ENCODE peak calls at places on chromosomes 5 and 9, in four cellular contexts. X is colonic mucosa, G is activated T-helper 1 cell treated with Interleukin-2 at 50 U/mL for 16 hours, Q is KBM-7. J is an unnamed sample.

GRCh38 chr5:103232393-103232999 is 26.1 kb upstream of the MACIR start:
- DNase-seq in X (no peak), G (no peak), Q (peak), J (no peak)

GRCh38 chr5:85452322-85453025 is 1067.8 kb upstream of the EDIL3 start:
- DNase-seq in X (no peak), G (no peak), Q (no peak), J (no peak)

GRCh38 chr9:93345630-93346239 is 105.8 kb upstream of the FAM120A start:
- DNase-seq in X (no peak), G (no peak), Q (no peak), J (no peak)

GRCh38 chr5:101393795-101394450 is 490.8 kb upstream of the ST8SIA4 start:
- DNase-seq in X (no peak), G (no peak), Q (no peak), J (no peak)

GRCh38 chr9:138072897-138073296 is 195.3 kb downstream of the CACNA1B start:
- DNase-seq in X (no peak), G (no peak), Q (no peak), J (no peak)

GRCh38 chr5:65808818-65809217 is 86.8 kb downstream of the NLN start:
- DNase-seq in X (no peak), G (no peak), Q (no peak), J (no peak)

GRCh38 chr5:33725846-33726245 is 165.9 kb downstream of the ADAMTS12 start:
- DNase-seq in X (no peak), G (no peak), Q (no peak), J (no peak)

GRCh38 chr9:138047469-138048040 is 170.0 kb downstream of the CACNA1B start:
- DNase-seq in X (peak), G (no peak), Q (no peak), J (no peak)

GRCh38 chr5:120017523-120017922 is 388.2 kb downstream of the FAM170A start:
- DNase-seq in X (no peak), G (no peak), Q (no peak), J (no peak)

GRCh38 chr9:113566712-113567071 is 103.2 kb downstream of the RGS3 start:
- DNase-seq in X (no peak), G (no peak), Q (no peak), J (no peak)

GRCh38 chr9:93125331-93125894 is 8.6 kb downstream of the NINJ1 start:
- DNase-seq in X (no peak), G (no peak), Q (no peak), J (no peak)

GRCh38 chr5:54516051-54516645 is 1.4 kb upstream of the SNX18 start:
- DNase-seq in X (no peak), G (no peak), Q (no peak), J (no peak)

GRCh38 chr5:83026930-83027687 is 50.1 kb downstream of the TMEM167A start:
- DNase-seq in X (no peak), G (no peak), Q (peak), J (no peak)

GRCh38 chr5:2685651-2686050 is 65.8 kb downstream of the IRX2 start:
- DNase-seq in X (no peak), G (no peak), Q (no peak), J (no peak)

GRCh38 chr9:70600479-70600878 is 186.0 kb upstream of the KLF9 start:
- DNase-seq in X (no peak), G (no peak), Q (no peak), J (no peak)

J was measured in activated CD4-positive, CD25-positive, alpha-beta regulatory T cell treated with anti-CD3 and anti-CD28 coated beads, Interleukin-2, amount 50 U/mL, for 16 hours.